ENCODE peak calls at places on chromosome 20, in six cellular contexts. One of them, this sample, is unnamed.

GRCh38 chr20:25669826-25670422 is 26.7 kb downstream of the ZNF337 start:
- DNase-seq in adrenal gland: no peak
- DNase-seq in fibroblast of pulmonary artery: peak; percentile 70
- DNase-seq in fibroblast of mammary gland: peak; percentile 86
- DNase-seq in AG04449: peak; percentile 58
- DNase-seq in SK-N-SH: peak; percentile 30
- DNase-seq in this sample: peak; percentile 61

GRCh38 chr20:35394271-35394670 is 17.5 kb downstream of the UQCC1 start:
- DNase-seq in adrenal gland: no peak
- DNase-seq in fibroblast of pulmonary artery: no peak
- DNase-seq in fibroblast of mammary gland: no peak
- DNase-seq in AG04449: no peak
- DNase-seq in SK-N-SH: no peak
- DNase-seq in this sample: no peak

GRCh38 chr20:37803476-37804307 is 99.2 kb upstream of the VSTM2L start:
- DNase-seq in adrenal gland: no peak
- DNase-seq in fibroblast of pulmonary artery: no peak
- DNase-seq in fibroblast of mammary gland: no peak
- DNase-seq in AG04449: no peak
- DNase-seq in SK-N-SH: peak; percentile 28
- DNase-seq in this sample: no peak

GRCh38 chr20:37990571-37991151 is 42.6 kb downstream of the TTI1 start:
- DNase-seq in adrenal gland: peak; percentile 28
- DNase-seq in fibroblast of pulmonary artery: peak; percentile 68
- DNase-seq in fibroblast of mammary gland: peak; percentile 83
- DNase-seq in AG04449: no peak
- DNase-seq in SK-N-SH: peak; percentile 67
- DNase-seq in this sample: peak; percentile 88

GRCh38 chr20:37749620-37750403 is 56.0 kb downstream of the CTNNBL1 start:
- DNase-seq in adrenal gland: no peak
- DNase-seq in fibroblast of pulmonary artery: no peak
- DNase-seq in fibroblast of mammary gland: no peak
- DNase-seq in AG04449: no peak
- DNase-seq in SK-N-SH: no peak
- DNase-seq in this sample: no peak

GRCh38 chr20:33209789-33210188 is 7.4 kb upstream of the BPIFA3 start:
- DNase-seq in adrenal gland: peak; percentile 85
- DNase-seq in fibroblast of pulmonary artery: peak; percentile 66
- DNase-seq in fibroblast of mammary gland: peak; percentile 49
- DNase-seq in AG04449: no peak
- DNase-seq in SK-N-SH: no peak
- DNase-seq in this sample: peak; percentile 59

GRCh38 chr20:21184810-21185209 is 58.9 kb downstream of the KIZ start:
- DNase-seq in adrenal gland: no peak
- DNase-seq in fibroblast of pulmonary artery: peak; percentile 78
- DNase-seq in fibroblast of mammary gland: peak; percentile 46
- DNase-seq in AG04449: no peak
- DNase-seq in SK-N-SH: no peak
- DNase-seq in this sample: peak; percentile 55

GRCh38 chr20:40493551-40493950 is 195.5 kb downstream of the MAFB start:
- DNase-seq in adrenal gland: no peak
- DNase-seq in fibroblast of pulmonary artery: no peak
- DNase-seq in fibroblast of mammary gland: peak; percentile 87
- DNase-seq in AG04449: no peak
- DNase-seq in SK-N-SH: no peak
- DNase-seq in this sample: peak; percentile 69

GRCh38 chr20:62950741-62951140 is 1.8 kb upstream of the SLC17A9 start:
- DNase-seq in adrenal gland: no peak
- DNase-seq in fibroblast of pulmonary artery: no peak
- DNase-seq in fibroblast of mammary gland: no peak
- DNase-seq in AG04449: no peak
- DNase-seq in SK-N-SH: no peak
- DNase-seq in this sample: no peak

GRCh38 chr20:35287509-35288324 is 3.1 kb upstream of the EIF6 start:
- DNase-seq in adrenal gland: no peak
- DNase-seq in fibroblast of pulmonary artery: no peak
- DNase-seq in fibroblast of mammary gland: no peak
- DNase-seq in AG04449: no peak
- DNase-seq in SK-N-SH: no peak
- DNase-seq in this sample: no peak

GRCh38 chr20:6140947-6141346 is 18.1 kb upstream of the FERMT1 start:
- DNase-seq in adrenal gland: no peak
- DNase-seq in fibroblast of pulmonary artery: no peak
- DNase-seq in fibroblast of mammary gland: peak; percentile 4
- DNase-seq in AG04449: no peak
- DNase-seq in SK-N-SH: peak; percentile 22
- DNase-seq in this sample: no peak

GRCh38 chr20:12566596-12566995 is 442.2 kb upstream of the SPTLC3 start:
- DNase-seq in adrenal gland: no peak
- DNase-seq in fibroblast of pulmonary artery: no peak
- DNase-seq in fibroblast of mammary gland: no peak
- DNase-seq in AG04449: no peak
- DNase-seq in SK-N-SH: no peak
- DNase-seq in this sample: no peak

GRCh38 chr20:12570371-12570770 is 438.4 kb upstream of the SPTLC3 start:
- DNase-seq in adrenal gland: no peak
- DNase-seq in fibroblast of pulmonary artery: no peak
- DNase-seq in fibroblast of mammary gland: no peak
- DNase-seq in AG04449: no peak
- DNase-seq in SK-N-SH: peak; percentile 47
- DNase-seq in this sample: no peak

DNA sequence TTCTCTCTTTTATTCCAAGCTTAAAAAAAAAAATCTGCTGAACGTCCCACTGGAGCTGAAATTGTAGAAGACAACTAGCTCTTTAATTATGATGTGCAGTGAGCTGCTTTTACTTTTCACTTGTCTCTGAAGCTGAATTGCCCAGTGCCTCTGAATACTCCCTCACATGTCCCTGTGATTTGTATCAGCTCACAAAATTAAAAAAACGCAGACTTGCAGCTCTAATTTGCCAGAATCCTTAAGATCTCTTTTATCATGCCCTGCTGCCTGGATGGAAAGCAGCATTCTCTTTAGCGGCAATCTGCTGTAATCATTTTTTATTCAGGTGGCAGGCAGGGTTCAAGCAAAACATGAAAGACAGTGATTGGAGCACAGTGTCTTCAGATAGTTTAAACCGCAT is 443.8 kb upstream of the SPTLC3 start:
- DNase-seq in adrenal gland: no peak
- DNase-seq in fibroblast of pulmonary artery: no peak
- DNase-seq in fibroblast of mammary gland: no peak
- DNase-seq in AG04449: no peak
- DNase-seq in SK-N-SH: peak; percentile 22
- DNase-seq in this sample: no peak
- H3K4me3 ChIP-seq in adrenal gland: no peak overlapping the region
- H3K4me3 ChIP-seq in fibroblast of pulmonary artery: no peak overlapping the region
- H3K4me3 ChIP-seq in fibroblast of mammary gland: no peak overlapping the region
- H3K4me3 ChIP-seq in AG04449: no peak overlapping the region
- H3K4me3 ChIP-seq in SK-N-SH: no peak overlapping the region
- H3K4me3 ChIP-seq in this sample: no peak overlapping the region

DNA sequence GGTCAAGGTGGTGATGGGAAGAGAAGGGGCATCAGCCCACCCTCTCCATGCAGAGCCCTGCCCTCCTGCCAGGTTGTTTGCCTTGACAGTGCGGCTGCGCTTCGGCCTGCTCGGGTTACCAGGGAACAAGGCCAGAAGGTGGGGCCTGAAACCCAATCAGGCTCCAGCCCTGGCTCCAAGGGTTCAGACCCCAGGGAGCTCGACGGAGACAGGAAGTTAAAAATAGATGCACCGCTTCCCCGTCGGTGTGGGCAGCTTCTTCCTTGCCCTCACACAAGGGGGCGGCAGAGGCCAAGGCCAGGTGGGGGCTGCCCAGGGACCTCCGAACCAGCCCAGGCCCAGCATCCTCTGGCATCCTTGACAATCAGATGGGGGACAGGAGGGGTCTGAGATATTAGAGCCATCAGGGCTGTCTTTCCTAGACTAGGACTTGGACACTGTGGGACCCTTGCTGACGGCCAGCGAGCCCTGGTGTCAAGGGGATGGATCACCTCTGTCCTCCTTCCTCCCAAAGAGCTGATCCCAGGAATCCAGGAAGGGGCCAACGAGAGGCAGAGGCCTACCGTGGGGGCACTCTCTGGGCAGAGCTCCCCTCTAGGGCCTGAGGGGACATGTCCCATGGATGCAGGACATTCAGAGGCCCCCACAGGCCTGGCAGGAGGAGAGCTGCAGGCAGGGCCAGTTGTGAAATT is 65.2 kb downstream of the RIPOR3 start:
- DNase-seq in adrenal gland: no peak
- DNase-seq in fibroblast of pulmonary artery: peak; percentile 58
- DNase-seq in fibroblast of mammary gland: peak; percentile 66
- DNase-seq in AG04449: no peak
- DNase-seq in SK-N-SH: peak; percentile 64
- DNase-seq in this sample: peak; percentile 67
- TF ChIP-seq CTCF in adrenal gland: peak; percentile 29
- TF ChIP-seq CTCF in fibroblast of pulmonary artery: peak; percentile 68
- TF ChIP-seq CTCF in fibroblast of mammary gland: peak; percentile 66
- TF ChIP-seq CTCF in AG04449: peak; percentile 71
- TF ChIP-seq CTCF in SK-N-SH: peak; percentile 62
- TF ChIP-seq CTCF in this sample: peak; percentile 91

DNA sequence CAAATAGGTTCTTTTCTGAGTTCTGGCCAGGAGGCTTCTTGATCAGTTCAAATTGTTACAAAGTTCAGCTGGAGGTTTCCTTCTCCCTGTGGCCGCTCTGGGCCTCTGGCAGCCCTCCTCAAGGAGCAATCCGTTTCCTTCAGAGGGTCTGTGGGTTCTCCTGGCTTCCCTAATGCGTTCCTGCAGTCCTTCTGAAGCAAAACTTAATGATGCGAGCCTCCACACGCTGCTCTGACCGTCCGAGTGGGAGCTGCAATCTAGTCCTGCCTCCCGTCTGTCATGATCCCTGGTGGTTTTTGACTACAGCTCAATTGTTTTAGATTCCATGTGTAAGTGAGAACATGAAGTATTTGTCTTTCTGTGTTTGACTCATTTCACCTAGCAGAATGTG is 8.7 kb downstream of the DEFB132 start:
- DNase-seq in adrenal gland: no peak
- DNase-seq in fibroblast of pulmonary artery: no peak
- DNase-seq in fibroblast of mammary gland: no peak
- DNase-seq in AG04449: no peak
- DNase-seq in SK-N-SH: no peak
- DNase-seq in this sample: no peak
- H3K4me3 ChIP-seq in adrenal gland: no peak overlapping the region
- H3K4me3 ChIP-seq in fibroblast of pulmonary artery: peak overlapping the region; percentile 59
- H3K4me3 ChIP-seq in fibroblast of mammary gland: no peak overlapping the region
- H3K4me3 ChIP-seq in AG04449: no peak overlapping the region
- H3K4me3 ChIP-seq in SK-N-SH: peak overlapping the region; percentile 57
- H3K4me3 ChIP-seq in this sample: no peak overlapping the region

GRCh38 chr20:31845300-31845863 is at the start of gene FOXS1:
- DNase-seq in adrenal gland: no peak
- DNase-seq in fibroblast of pulmonary artery: peak; percentile 42
- DNase-seq in fibroblast of mammary gland: no peak
- DNase-seq in AG04449: no peak
- DNase-seq in SK-N-SH: no peak
- DNase-seq in this sample: peak; percentile 23

GRCh38 chr20:31849306-31849930 is 4.0 kb upstream of the FOXS1 start:
- DNase-seq in adrenal gland: no peak
- DNase-seq in fibroblast of pulmonary artery: no peak
- DNase-seq in fibroblast of mammary gland: no peak
- DNase-seq in AG04449: no peak
- DNase-seq in SK-N-SH: peak; percentile 48
- DNase-seq in this sample: no peak

GRCh38 chr20:31848088-31848999 is 2.9 kb upstream of the FOXS1 start:
- DNase-seq in adrenal gland: no peak
- DNase-seq in fibroblast of pulmonary artery: no peak
- DNase-seq in fibroblast of mammary gland: no peak
- DNase-seq in AG04449: no peak
- DNase-seq in SK-N-SH: no peak
- DNase-seq in this sample: no peak

GRCh38 chr20:31844737-31845299 is 586 bp downstream of the FOXS1 start:
- DNase-seq in adrenal gland: no peak
- DNase-seq in fibroblast of pulmonary artery: no peak
- DNase-seq in fibroblast of mammary gland: no peak
- DNase-seq in AG04449: no peak
- DNase-seq in SK-N-SH: no peak
- DNase-seq in this sample: no peak

GRCh38 chr20:31846793-31847138 is 1.4 kb upstream of the FOXS1 start:
- DNase-seq in adrenal gland: no peak
- DNase-seq in fibroblast of pulmonary artery: no peak
- DNase-seq in fibroblast of mammary gland: no peak
- DNase-seq in AG04449: no peak
- DNase-seq in SK-N-SH: no peak
- DNase-seq in this sample: no peak
- TF ChIP-seq CTCF in adrenal gland: no peak
- TF ChIP-seq CTCF in fibroblast of pulmonary artery: no peak
- TF ChIP-seq CTCF in fibroblast of mammary gland: no peak
- TF ChIP-seq CTCF in AG04449: no peak
- TF ChIP-seq CTCF in SK-N-SH: no peak
- TF ChIP-seq CTCF in this sample: no peak

DNA sequence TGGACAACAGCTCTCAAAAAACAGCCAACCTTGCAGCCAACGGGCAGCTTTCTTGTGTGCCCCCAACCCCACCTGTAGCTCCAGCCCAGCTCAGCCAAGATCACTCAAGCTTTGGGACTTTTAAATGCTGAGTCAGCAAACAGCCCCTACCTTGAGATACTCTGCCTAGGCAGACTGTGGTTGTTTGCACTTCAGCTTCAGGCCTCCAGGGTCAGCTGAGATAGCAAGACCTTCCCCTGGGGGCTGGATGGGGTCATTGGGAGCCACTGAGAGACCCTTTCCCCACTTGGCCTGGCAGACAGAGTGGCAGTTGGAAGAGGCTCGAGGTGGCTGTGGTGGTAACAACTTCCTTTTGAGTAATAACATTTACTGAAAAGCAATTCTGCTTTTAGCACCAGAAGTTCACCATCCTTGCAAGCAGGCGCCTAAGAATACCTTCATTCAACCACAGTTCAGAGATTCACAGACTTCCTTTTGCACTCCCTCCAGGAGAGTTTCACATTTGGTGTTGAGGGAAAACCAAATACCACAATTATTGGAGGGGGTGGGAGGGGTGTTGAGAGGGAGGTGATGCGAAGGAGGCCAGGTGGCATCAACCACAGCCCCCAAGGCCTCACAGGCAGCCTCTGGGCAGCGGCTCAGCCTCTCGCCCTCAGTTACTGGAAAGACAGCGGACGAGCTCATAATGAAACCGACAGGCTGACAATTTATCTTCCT is 148.0 kb downstream of the CEBPB start:
- DNase-seq in adrenal gland: peak; percentile 56
- DNase-seq in fibroblast of pulmonary artery: no peak
- DNase-seq in fibroblast of mammary gland: no peak
- DNase-seq in AG04449: no peak
- DNase-seq in SK-N-SH: no peak
- DNase-seq in this sample: no peak
- H3K4me3 ChIP-seq in adrenal gland: no peak overlapping the region
- H3K4me3 ChIP-seq in fibroblast of pulmonary artery: no peak overlapping the region
- H3K4me3 ChIP-seq in fibroblast of mammary gland: no peak overlapping the region
- H3K4me3 ChIP-seq in AG04449: peak overlapping the region; percentile 12
- H3K4me3 ChIP-seq in SK-N-SH: no peak overlapping the region
- H3K4me3 ChIP-seq in this sample: no peak overlapping the region

GRCh38 chr20:2475850-2476741 is 5.5 kb upstream of the SNRPB start:
- DNase-seq in adrenal gland: no peak
- DNase-seq in fibroblast of pulmonary artery: no peak
- DNase-seq in fibroblast of mammary gland: no peak
- DNase-seq in AG04449: no peak
- DNase-seq in SK-N-SH: no peak
- DNase-seq in this sample: no peak

GRCh38 chr20:2480381-2480780 is 9.8 kb upstream of the SNRPB start:
- DNase-seq in adrenal gland: no peak
- DNase-seq in fibroblast of pulmonary artery: no peak
- DNase-seq in fibroblast of mammary gland: no peak
- DNase-seq in AG04449: no peak
- DNase-seq in SK-N-SH: no peak
- DNase-seq in this sample: no peak

GRCh38 chr20:2476742-2477615 is 6.4 kb upstream of the SNRPB start:
- DNase-seq in adrenal gland: no peak
- DNase-seq in fibroblast of pulmonary artery: no peak
- DNase-seq in fibroblast of mammary gland: no peak
- DNase-seq in AG04449: no peak
- DNase-seq in SK-N-SH: no peak
- DNase-seq in this sample: no peak
- TF ChIP-seq CTCF in adrenal gland: no peak
- TF ChIP-seq CTCF in fibroblast of pulmonary artery: no peak
- TF ChIP-seq CTCF in fibroblast of mammary gland: peak; percentile 22
- TF ChIP-seq CTCF in AG04449: no peak
- TF ChIP-seq CTCF in SK-N-SH: no peak
- TF ChIP-seq CTCF in this sample: no peak

This sample was measured in cardiac fibroblast.